ENCODE peak calls at places on chromosomes 3 and 15, in seven cellular contexts. I is dorsolateral prefrontal cortex, U is RWPE1, C is lung, R is fibroblast of the aortic adventitia, Q is choroid plexus epithelial cell, E is tibial nerve. O is an unnamed sample.

GRCh38 chr3:69282191-69282590 is 103.7 kb downstream of the FRMD4B start:
- DNase-seq in E (no peak), Q (no peak), I (no peak), R (no peak), U (no peak), C (no peak), O (peak)

GRCh38 chr15:100278596-100279380 is 63.0 kb downstream of the ADAMTS17 start:
- DNase-seq in C (peak), Q (no peak), E (no peak), U (no peak), I (no peak), R (no peak), O (no peak)

GRCh38 chr3:43691120-43692002 is 623 bp downstream of the ABHD5 start:
- DNase-seq in E (peak), U (peak), R (peak), Q (peak), I (peak), C (peak), O (peak)

GRCh38 chr3:8499181-8499611 is 2.4 kb upstream of the LMCD1 start:
- DNase-seq in R (no peak), Q (no peak), C (no peak), I (no peak), U (no peak), E (no peak), O (no peak)

GRCh38 chr3:159548675-159549335 is 439.8 kb upstream of the IL12A start:
- DNase-seq in Q (peak), C (no peak), I (no peak), E (no peak), R (peak), U (peak), O (no peak)

GRCh38 chr3:171200052-171201029 is 173.8 kb upstream of the SLC2A2 start:
- DNase-seq in C (no peak), R (no peak), U (no peak), E (no peak), I (no peak), Q (peak), O (no peak)

GRCh38 chr3:34973586-34973985 is 665.7 kb upstream of the ARPP21 start:
- DNase-seq in I (no peak), R (no peak), E (no peak), Q (no peak), C (no peak), U (no peak), O (no peak)

GRCh38 chr3:54424283-54424682 is 301.9 kb downstream of the CACNA2D3 start:
- DNase-seq in C (no peak), Q (no peak), R (no peak), U (no peak), E (no peak), I (no peak), O (no peak)

GRCh38 chr3:44114142-44114541 is 127.5 kb upstream of the TOPAZ1 start:
- DNase-seq in E (no peak), C (no peak), U (no peak), I (peak), R (peak), Q (peak), O (peak)

GRCh38 chr3:156388469-156389150 is 166.3 kb downstream of the SSR3 start:
- DNase-seq in I (no peak), U (no peak), R (peak), E (no peak), Q (peak), C (no peak), O (peak)

GRCh38 chr3:55330355-55330754 is 156.8 kb downstream of the WNT5A start:
- DNase-seq in Q (peak), I (no peak), U (peak), E (no peak), R (peak), C (peak), O (no peak)

GRCh38 chr3:157786618-157787017 is 283.4 kb upstream of the VEPH1 start:
- DNase-seq in Q (peak), C (no peak), U (peak), E (no peak), R (no peak), I (no peak), O (no peak)

GRCh38 chr15:65028921-65029735 is at the start of gene MTFMT:
- DNase-seq in E (peak), C (peak), R (peak), U (peak), I (peak), Q (peak), O (peak)
- TF ChIP-seq CTCF in E (peak), C (no peak), R (peak), U (no peak), I (peak), Q (peak), O (no peak)

GRCh38 chr15:61644550-61644949 is 415.4 kb upstream of the RORA start:
- DNase-seq in U (no peak), Q (peak), I (no peak), E (no peak), R (no peak), C (no peak), O (no peak)
- TF ChIP-seq CTCF in U (no peak), Q (peak), I (no peak), E (no peak), R (no peak), C (no peak), O (no peak)

GRCh38 chr15:28273468-28273867 is 48.5 kb downstream of the HERC2 start:
- DNase-seq in E (no peak), R (peak), I (no peak), U (no peak), C (no peak), Q (peak), O (no peak)
- TF ChIP-seq CTCF in E (no peak), R (peak), I (no peak), U (no peak), C (no peak), Q (peak), O (no peak)

GRCh38 chr15:65189102-65189740 is 4.1 kb upstream of the CLPX start:
- DNase-seq in Q (peak), R (peak), E (no peak), I (no peak), C (no peak), U (peak), O (peak)
- TF ChIP-seq CTCF in Q (peak), R (peak), E (peak), I (peak), C (peak), U (peak), O (peak)

GRCh38 chr3:15955968-15956367 is 158.2 kb upstream of the ANKRD28 start:
- DNase-seq in C (no peak), I (no peak), U (no peak), E (no peak), R (no peak), Q (peak), O (no peak)

GRCh38 chr3:15952543-15953175 is 154.9 kb upstream of the ANKRD28 start:
- DNase-seq in I (no peak), E (no peak), C (no peak), Q (no peak), R (no peak), U (no peak), O (no peak)

GRCh38 chr3:15958692-15959433 is 161.1 kb upstream of the ANKRD28 start:
- DNase-seq in I (no peak), C (no peak), Q (peak), E (no peak), U (no peak), R (peak), O (no peak)

GRCh38 chr3:15948403-15948802 is 150.6 kb upstream of the ANKRD28 start:
- DNase-seq in R (no peak), C (no peak), Q (no peak), U (no peak), I (no peak), E (no peak), O (no peak)

DNA sequence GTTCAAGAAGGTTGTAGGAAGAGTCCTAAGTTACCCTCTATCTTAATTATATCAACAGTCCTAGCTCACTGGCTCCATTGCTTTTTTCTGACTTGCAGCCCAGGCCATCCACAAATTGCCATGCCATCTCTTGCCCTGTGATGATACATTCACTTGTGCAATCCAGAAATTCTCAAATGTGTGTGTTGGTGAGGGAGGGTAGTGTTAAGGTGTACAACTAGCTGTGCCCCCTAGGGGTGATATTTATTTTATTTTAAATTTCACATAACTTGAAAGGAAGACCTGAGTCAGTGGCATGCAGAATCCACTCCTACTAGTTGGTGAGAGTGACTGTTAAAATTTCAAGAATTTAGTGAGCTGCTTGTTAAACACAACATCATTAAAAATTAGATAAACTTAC is 156.1 kb upstream of the ANKRD28 start:
- DNase-seq in C (no peak), Q (no peak), E (no peak), I (no peak), R (no peak), U (no peak), O (no peak)
- TF ChIP-seq CTCF in C (no peak), Q (peak), E (no peak), I (no peak), R (no peak), U (no peak), O (peak)

GRCh38 chr3:132119531-132119930 is 84.7 kb upstream of the CPNE4 start:
- DNase-seq in E (no peak), I (no peak), Q (no peak), U (no peak), C (no peak), R (no peak), O (no peak)

DNA sequence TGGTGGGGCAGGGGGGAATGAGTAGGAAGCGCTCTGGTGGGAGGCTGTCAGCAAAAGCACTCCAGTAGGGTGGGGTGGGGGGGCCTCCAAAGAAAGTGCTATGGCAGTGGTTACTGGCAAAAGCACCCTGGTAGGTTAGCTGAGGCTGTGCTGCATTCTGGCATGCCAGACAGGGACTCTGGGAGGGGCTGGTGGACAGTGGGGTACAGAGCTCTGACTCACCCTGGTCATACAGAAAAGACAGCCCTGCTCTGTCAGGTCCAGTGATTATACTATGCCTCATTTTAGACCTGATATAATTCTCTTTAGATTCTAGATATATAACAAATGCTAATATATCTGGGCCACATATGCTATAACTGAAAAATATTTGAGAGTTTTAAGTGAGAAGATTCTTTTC is 82.8 kb upstream of the CPNE4 start:
- DNase-seq in C (no peak), E (no peak), U (peak), I (no peak), R (no peak), Q (no peak), O (no peak)
- TF ChIP-seq CTCF in C (no peak), E (no peak), U (no peak), I (no peak), R (no peak), Q (no peak), O (no peak)

DNA sequence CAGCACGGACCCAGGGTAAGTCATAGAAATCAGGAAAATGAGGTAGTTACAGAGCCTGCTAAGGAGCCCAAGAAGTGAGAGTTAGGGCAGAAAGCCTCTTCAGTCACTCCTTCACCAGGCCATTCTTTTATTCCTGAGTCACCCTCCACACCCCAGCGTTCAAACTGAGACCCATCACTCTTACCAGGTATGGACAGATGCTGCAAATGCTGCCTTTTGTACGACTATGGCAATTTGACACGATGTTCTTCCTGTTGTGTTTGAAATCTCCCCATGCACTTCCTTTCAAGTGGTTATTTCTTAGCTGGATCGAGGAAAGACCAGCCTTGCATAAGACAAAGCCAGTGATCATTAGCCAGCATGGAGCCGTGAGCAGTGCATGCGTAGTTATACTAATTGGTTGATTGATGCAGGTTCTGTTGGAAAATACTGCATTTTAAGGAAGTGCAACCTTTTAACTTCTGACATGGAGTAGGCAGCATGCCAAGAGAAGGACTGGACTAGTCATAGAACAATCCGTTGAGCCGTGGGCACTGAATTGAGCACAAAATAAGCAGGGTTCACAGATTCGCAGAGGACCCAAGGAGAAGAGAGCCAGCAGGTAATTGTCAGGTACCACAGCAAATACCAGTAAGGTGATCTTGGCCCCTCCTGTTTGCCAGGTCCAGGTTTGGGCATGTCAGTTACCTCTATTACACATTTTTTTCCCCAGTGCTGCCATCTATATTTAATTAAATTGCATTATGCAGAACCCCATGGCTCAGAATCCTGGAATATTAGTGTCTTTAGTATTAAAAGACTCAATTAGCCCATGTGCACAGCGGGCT is 28.9 kb upstream of the BCL6 start:
- DNase-seq in C (peak), U (no peak), I (no peak), E (no peak), Q (no peak), R (no peak), O (no peak)
- TF ChIP-seq CTCF in C (no peak), U (no peak), I (no peak), E (no peak), Q (no peak), R (no peak), O (no peak)

GRCh38 chr3:48475188-48475587 is 28.7 kb downstream of the ATRIP start:
- DNase-seq in I (no peak), C (no peak), E (no peak), R (no peak), Q (no peak), U (no peak), O (no peak)

GRCh38 chr3:48472673-48472922 is 26.1 kb downstream of the ATRIP start:
- DNase-seq in R (no peak), U (no peak), C (no peak), Q (no peak), I (no peak), E (no peak), O (no peak)

GRCh38 chr3:48473617-48473952 is 27.0 kb downstream of the ATRIP start:
- DNase-seq in C (no peak), E (no peak), I (no peak), Q (no peak), R (no peak), U (no peak), O (no peak)

GRCh38 chr3:48474619-48475018 is 28.1 kb downstream of the ATRIP start:
- DNase-seq in I (no peak), E (no peak), Q (peak), R (no peak), U (no peak), C (no peak), O (no peak)

DNA sequence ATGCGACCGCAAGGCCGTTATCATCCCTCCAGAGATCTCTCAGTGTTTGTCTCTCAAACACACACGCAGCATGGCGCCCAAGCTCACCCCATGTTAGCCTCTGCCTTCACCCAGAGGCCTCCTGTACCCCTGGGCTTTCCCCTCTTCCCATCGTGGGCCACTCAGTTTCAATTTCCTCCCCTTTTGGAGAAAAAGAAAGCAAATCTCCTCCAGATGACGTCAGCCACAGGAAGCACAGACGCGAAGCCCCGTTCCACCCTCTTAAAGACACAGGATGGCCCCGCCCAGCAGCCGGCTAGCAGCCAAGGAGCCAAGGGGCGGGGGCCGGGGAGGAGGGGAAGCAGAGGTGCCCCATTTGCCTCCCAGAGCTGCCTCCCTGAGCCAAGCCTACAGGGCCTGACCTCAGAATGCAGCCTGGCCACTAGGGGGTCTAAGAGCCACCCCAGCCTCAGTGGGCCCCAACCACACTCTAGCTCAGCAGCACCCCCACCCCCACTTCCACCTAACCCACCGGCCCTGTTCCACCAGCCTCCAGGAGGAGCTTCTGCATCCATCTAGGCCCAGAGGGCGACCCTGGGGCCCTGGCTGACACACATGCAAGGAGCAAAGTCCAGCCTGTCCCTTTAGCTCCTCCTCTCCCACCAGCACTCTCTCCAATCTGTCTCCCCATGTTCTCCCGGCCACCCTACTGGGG is 26.5 kb downstream of the ATRIP start:
- DNase-seq in C (peak), Q (peak), E (peak), R (peak), I (peak), U (peak), O (peak)
- TF ChIP-seq CTCF in C (peak), Q (peak), E (peak), R (peak), I (peak), U (peak), O (peak)

DNA sequence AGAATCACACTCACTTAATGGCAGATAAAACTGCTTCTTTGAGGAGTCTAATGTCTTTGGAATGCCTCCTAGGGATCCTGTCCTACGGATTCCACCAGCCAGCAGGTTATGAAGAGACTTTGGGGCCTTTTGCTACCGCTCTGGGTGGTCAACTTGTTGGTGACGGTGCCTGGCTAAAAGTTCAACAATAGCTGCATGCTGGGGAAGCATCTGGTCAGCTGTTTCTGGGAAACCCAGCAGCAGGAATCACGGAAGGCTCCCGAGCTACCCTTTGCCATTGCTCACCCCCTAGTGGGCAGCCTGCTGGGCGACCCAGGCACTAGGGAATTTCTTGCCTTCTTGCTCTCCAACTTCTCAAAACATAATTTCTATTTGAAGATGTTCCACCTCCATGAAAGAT is 263.3 kb downstream of the NEK10 start:
- DNase-seq in E (no peak), R (no peak), I (no peak), U (no peak), Q (peak), C (no peak), O (no peak)
- TF ChIP-seq CTCF in E (no peak), R (no peak), I (no peak), U (no peak), Q (peak), C (no peak), O (no peak)

O was measured in activated CD8-positive, alpha-beta T cell treated with anti-CD3 and anti-CD28 coated beads for 36 hours.